ENCODE peak calls at places on chromosome 3, in nine cellular contexts. I, W, B, A, O, U, K, H and N are unnamed samples. For H3K27me3, the result is how much of the 10 kb centered on the place peaks cover.

GRCh38 chr3:61040618-61041017 is 210.6 kb downstream of the FHIT start:
- DNase-seq in I (no peak), W (no peak), B (no peak), A (no peak), O (no peak), U (no peak), K (no peak), H (no peak), N (no peak)

GRCh38 chr3:151751161-151751560 is 17.4 kb downstream of the AADACL2 start:
- DNase-seq in I (no peak), W (no peak), B (no peak), A (no peak), O (no peak), U (no peak), K (no peak), H (no peak), N (no peak)

GRCh38 chr3:57627976-57628375 is 30.8 kb upstream of the ARF4 start:
- DNase-seq in I (no peak), W (no peak), B (no peak), A (no peak), O (no peak), U (peak), K (no peak), H (no peak), N (no peak)

GRCh38 chr3:157412323-157412845 is 24.3 kb upstream of the PTX3 start:
- DNase-seq in I (no peak), W (no peak), B (no peak), A (no peak), O (no peak), U (no peak), K (no peak), H (no peak), N (no peak)

GRCh38 chr3:157128771-157129671 is 30.9 kb downstream of the CCNL1 start:
- DNase-seq in I (no peak), W (no peak), B (peak), A (peak), O (peak), U (no peak), K (no peak), H (no peak), N (no peak)

GRCh38 chr3:133765256-133765655 is 19.1 kb downstream of the TF start:
- DNase-seq in I (no peak), W (no peak), B (no peak), A (no peak), O (no peak), U (no peak), K (no peak), H (no peak), N (no peak)

GRCh38 chr3:45677045-45677436 is 12.2 kb upstream of the SACM1L start:
- DNase-seq in I (peak), W (no peak), B (peak), A (no peak), O (peak), U (peak), K (peak), H (peak), N (peak)

GRCh38 chr3:132289311-132289710 is 27.9 kb upstream of the ACP3 start:
- DNase-seq in I (no peak), W (no peak), B (no peak), A (no peak), O (no peak), U (no peak), K (no peak), H (no peak), N (no peak)

GRCh38 chr3:11346416-11346815 is 74.2 kb downstream of the ATG7 start:
- DNase-seq in I (no peak), W (no peak), B (no peak), A (no peak), O (no peak), U (no peak), K (no peak), H (no peak), N (peak)

GRCh38 chr3:49006591-49007067 is 562 bp upstream of the WDR6 start:
- DNase-seq in I (peak), W (peak), B (peak), A (no peak), O (peak), U (no peak), K (no peak), H (peak), N (no peak)

DNA sequence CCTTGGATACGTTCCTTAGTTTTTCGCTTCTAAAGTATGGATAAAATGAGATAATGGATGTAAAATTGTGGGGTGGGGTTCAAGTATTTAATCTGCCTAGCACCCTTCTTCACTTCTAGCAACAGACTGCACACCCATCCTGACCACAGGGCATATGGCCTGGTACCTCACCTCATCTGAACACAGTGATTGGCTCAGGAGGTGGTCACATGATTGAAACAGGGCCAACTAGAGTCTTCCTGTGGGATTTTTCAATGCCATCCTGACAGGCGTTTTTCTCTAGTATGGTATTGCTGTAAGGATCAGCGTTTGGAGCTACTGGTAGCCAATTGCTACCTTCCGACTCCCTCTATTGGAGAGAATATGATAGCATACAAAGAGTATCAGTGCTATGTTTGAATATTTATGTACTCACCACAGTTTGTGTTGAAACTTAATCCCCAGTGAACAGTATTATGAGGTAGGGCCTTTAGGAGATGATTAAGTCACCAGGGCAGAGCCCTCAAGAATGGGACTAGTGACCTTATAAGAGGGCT is 172.2 kb downstream of the PPM1L start:
- DNase-seq in I (no peak), W (no peak), B (no peak), A (no peak), O (no peak), U (peak), K (no peak), H (no peak), N (no peak)
- TF ChIP-seq CTCF in I (no peak), W (no peak), B (no peak), A (no peak), O (no peak), U (peak), K (no peak), H (no peak), N (peak)

DNA sequence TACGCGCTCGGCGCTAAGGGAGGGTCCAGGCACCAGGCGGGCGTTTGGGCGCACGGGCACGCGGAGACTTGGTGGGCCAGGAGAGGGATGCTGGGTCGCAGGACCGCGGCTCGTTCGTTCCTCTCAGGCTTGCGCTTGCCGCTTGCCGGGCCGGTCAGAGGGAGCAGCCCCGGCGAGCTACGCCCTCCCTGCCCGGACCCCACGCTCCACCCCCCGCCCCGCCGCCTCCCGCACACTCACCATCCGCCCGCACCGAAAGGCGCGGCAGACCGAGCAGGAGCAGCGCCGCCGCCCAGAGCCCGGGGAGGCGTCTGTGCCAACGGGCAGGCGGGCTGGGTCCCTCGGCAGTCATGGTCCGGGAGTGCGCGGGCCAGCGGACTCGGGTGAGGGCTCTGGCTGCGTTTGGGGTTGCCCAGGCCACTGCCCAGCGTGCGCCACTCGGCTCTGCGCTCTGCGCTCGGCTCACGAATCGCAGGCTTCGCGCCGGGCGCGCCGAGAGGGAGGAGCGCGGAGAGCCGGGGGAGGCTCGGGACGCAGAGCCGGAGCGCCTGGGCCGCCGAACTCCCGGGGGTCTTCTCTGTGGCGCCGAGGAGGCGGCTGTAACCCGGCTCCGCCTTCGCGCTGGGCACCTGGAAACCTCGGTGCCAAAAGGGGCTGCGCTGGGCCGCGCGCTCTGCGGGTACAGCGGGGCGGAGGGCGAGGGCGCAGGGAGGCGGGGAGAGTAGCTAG is at the start of gene SUSD5:
- DNase-seq in I (no peak), W (no peak), B (peak), A (no peak), O (no peak), U (peak), K (no peak), H (peak), N (no peak)
- H3K27me3 ChIP-seq in I (under half), W (under half), B (half or more), A (under half), O (under half), U (under half), K (under half), H (under half), N (under half)

GRCh38 chr3:119937229-119937628 is 155.3 kb downstream of the NR1I2 start:
- DNase-seq in I (no peak), W (no peak), B (no peak), A (no peak), O (no peak), U (no peak), K (no peak), H (no peak), N (no peak)
- H3K4me3 ChIP-seq in I (no peak), W (no peak), B (no peak), A (no peak), O (no peak), U (no peak), K (no peak), H (no peak), N (no peak)

GRCh38 chr3:198081421-198081844 is 121.4 kb downstream of the LMLN start:
- DNase-seq in I (no peak), W (no peak), B (no peak), A (no peak), O (no peak), U (no peak), K (no peak), H (no peak), N (no peak)

GRCh38 chr3:198080521-198081384 is 120.7 kb downstream of the LMLN start:
- DNase-seq in I (peak), W (peak), B (peak), A (peak), O (peak), U (peak), K (no peak), H (peak), N (no peak)

GRCh38 chr3:198076722-198077308 is 116.8 kb downstream of the LMLN start:
- DNase-seq in I (no peak), W (no peak), B (no peak), A (no peak), O (no peak), U (no peak), K (no peak), H (no peak), N (no peak)

DNA sequence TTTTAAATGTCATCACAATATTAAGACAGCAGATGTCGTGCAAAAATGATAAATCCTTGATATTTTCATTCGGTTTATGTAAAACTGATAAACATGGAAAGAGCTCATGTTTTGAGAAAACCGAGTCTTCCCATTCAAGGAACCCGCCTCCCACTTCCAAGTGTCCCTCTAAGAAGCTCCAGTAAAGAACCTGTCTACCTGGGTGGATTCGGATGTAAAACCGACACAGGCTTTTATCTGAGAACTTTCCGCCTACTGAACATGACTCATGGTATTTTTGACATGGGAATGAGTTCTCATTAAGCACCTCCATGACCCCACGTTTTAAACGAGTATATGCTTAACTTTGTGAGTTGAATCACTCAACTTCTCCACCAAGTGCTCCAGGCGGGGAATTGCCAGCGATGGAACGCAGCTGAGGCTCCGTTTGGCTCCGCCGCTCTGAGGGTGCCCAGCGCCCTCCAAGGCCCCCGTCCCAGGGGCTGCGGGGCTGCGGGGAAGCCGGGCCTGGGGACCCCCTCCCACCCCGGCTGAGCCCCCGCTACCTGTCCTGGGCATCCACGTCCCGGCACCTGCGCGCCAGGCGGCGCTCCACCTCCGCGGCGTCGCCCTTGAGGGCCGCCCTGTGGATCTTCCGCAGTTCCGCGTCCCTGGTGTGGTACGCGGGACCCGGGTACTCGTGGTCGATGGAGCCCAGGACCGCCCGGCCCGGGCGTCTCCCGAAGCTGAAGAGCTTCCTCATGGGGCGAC is 119.9 kb downstream of the LMLN start:
- DNase-seq in I (peak), W (peak), B (peak), A (no peak), O (peak), U (peak), K (peak), H (no peak), N (no peak)
- TF ChIP-seq CTCF in I (no peak), W (peak), B (peak), A (no peak), O (no peak), U (peak), K (peak), H (no peak), N (peak)

GRCh38 chr3:42502429-42503250 is at the start of gene VIPR1:
- DNase-seq in I (peak), W (peak), B (peak), A (peak), O (no peak), U (peak), K (peak), H (peak), N (peak)

GRCh38 chr3:42501321-42501680 is 1.1 kb upstream of the VIPR1 start:
- DNase-seq in I (no peak), W (no peak), B (no peak), A (no peak), O (no peak), U (no peak), K (no peak), H (no peak), N (no peak)

GRCh38 chr3:42503251-42503924 is 945 bp downstream of the VIPR1 start:
- DNase-seq in I (peak), W (no peak), B (no peak), A (no peak), O (no peak), U (no peak), K (no peak), H (no peak), N (no peak)

GRCh38 chr3:42500909-42501308 is 1.5 kb upstream of the VIPR1 start:
- DNase-seq in I (peak), W (no peak), B (no peak), A (no peak), O (no peak), U (no peak), K (no peak), H (no peak), N (no peak)

DNA sequence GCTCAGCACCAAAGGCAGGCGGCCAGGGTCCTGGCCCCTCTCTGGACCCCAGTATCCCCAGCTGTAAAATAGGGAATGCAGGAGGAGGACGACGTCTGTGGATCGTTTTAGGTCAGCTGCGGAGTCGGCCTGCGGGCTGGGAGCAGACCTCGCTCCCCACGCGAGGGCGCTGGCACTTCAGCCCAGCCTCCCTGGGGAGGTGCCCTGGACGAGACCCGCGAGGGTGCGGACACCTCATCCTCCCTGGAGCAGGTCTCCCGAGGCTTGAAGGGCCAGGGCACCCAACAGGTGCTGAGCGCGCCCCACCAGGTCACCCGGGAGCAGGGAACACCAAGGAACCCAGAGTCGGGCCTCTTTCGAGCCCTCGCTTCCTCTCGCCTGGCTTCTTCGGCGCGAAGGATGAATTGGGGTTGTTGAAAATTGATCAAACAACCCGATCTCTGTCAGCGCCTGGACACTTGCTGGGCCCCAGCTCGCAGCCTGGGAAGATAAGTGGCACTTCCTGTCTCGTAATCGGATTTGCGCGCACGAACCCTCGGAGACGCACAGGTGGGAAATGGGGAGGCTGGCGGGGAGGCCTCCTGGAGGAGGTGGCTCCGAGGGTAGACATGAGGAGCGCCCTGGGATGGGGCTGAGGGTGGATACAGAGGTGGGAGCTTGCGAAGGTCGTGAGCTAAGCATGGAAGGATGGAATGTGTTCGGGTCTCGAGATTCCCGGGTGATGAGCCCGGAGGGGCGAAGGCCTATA is 588 bp upstream of the VIPR1 start:
- DNase-seq in I (peak), W (peak), B (peak), A (peak), O (no peak), U (peak), K (no peak), H (peak), N (no peak)
- H3K27me3 ChIP-seq in I (under half), W (under half), B (under half), A (under half), O (under half), U (under half), K (under half), H (under half), N (half or more)